ENCODE peak calls at places on chromosome 17, in five cellular contexts. N is activated CD4-positive, CD25-positive, alpha-beta regulatory T cell; B is stimulated activated CD4-positive, alpha-beta T cell treated with anti-CD3 and anti-CD28 coated beads, Interleukin-4, amount 100 ng/mL, for 1 hour; Y is T follicular helper cell; O is left ventricle myocardium superior. T is an unnamed sample.

GRCh38 chr17:82327289-82327688 is 6.3 kb downstream of the SECTM1 start:
- DNase-seq in N (no peak), B (no peak), Y (no peak), O (no peak), T (no peak)

GRCh38 chr17:52235416-52235960 is 77.0 kb upstream of the CA10 start:
- DNase-seq in N (no peak), B (no peak), Y (no peak), O (no peak), T (no peak)

GRCh38 chr17:70110443-70110880 is 35.4 kb downstream of the KCNJ16 start:
- DNase-seq in N (no peak), B (no peak), Y (no peak), O (no peak), T (peak)

GRCh38 chr17:11889266-11889665 is 108.0 kb downstream of the ZNF18 start:
- DNase-seq in N (no peak), B (no peak), Y (no peak), O (no peak), T (no peak)

GRCh38 chr17:76179496-76180467 is 38.7 kb upstream of the FOXJ1 start:
- DNase-seq in N (no peak), B (peak), Y (peak), O (no peak), T (peak)

GRCh38 chr17:44904001-44904984 is 5.0 kb upstream of the EFTUD2 start:
- DNase-seq in N (no peak), B (no peak), Y (no peak), O (no peak), T (no peak)

GRCh38 chr17:17171186-17171585 is 34.9 kb downstream of the PLD6 start:
- DNase-seq in N (no peak), B (no peak), Y (no peak), O (no peak), T (no peak)

GRCh38 chr17:78258323-78259229 is 27.1 kb downstream of the TMEM235 start:
- DNase-seq in N (peak), B (peak), Y (peak), O (peak), T (peak)

GRCh38 chr17:35002876-35003551 is 22.7 kb downstream of the LIG3 start:
- DNase-seq in N (no peak), B (no peak), Y (no peak), O (peak), T (peak)

GRCh38 chr17:12522743-12523181 is 142.9 kb upstream of the MYOCD start:
- DNase-seq in N (no peak), B (no peak), Y (no peak), O (peak), T (peak)

GRCh38 chr17:31552568-31552967 is 161.1 kb downstream of the RAB11FIP4 start:
- DNase-seq in N (no peak), B (no peak), Y (no peak), O (no peak), T (no peak)

GRCh38 chr17:74239169-74239568 is 25.8 kb downstream of the TTYH2 start:
- DNase-seq in N (no peak), B (no peak), Y (no peak), O (no peak), T (peak)

GRCh38 chr17:35791681-35792350 is 3.6 kb downstream of the MMP28 start:
- DNase-seq in N (no peak), B (no peak), Y (no peak), O (no peak), T (no peak)

GRCh38 chr17:27657620-27658019 is 26.6 kb downstream of the LGALS9 start:
- DNase-seq in N (no peak), B (no peak), Y (no peak), O (no peak), T (peak)

GRCh38 chr17:56725144-56725543 is 108.6 kb downstream of the C17orf67 start:
- DNase-seq in N (no peak), B (no peak), Y (no peak), O (no peak), T (no peak)

GRCh38 chr17:3582921-3583320 is 25.3 kb upstream of the TRPV3 start:
- DNase-seq in N (no peak), B (no peak), Y (no peak), O (no peak), T (no peak)

GRCh38 chr17:4119299-4119698 is 23.5 kb downstream of the ZZEF1 start:
- DNase-seq in N (no peak), B (no peak), Y (no peak), O (no peak), T (no peak)

GRCh38 chr17:8894673-8895578 is 27.5 kb upstream of the PIK3R6 start:
- DNase-seq in N (no peak), B (peak), Y (peak), O (peak), T (peak)

GRCh38 chr17:47742319-47743181 is 9.5 kb downstream of the TBX21 start:
- DNase-seq in N (peak), B (peak), Y (peak), O (peak), T (no peak)

T was measured in iris pigment epithelial cell.